ENCODE peak calls at places on chromosomes 16 and 17, in nine cellular contexts. J is IMR-90, Z is Panc1, P is fibroblast of lung, U is WERI-Rb-1, Q is progenitor cell of endocrine pancreas, X is fibroblast of the aortic adventitia, G is Peyer's patch, M is AG09319. O is an unnamed sample.

GRCh38 chr17:17041018-17041521 is 1.2 kb upstream of the MPRIP start:
- DNase-seq in J (peak), Z (no peak), P (no peak), U (peak), Q (no peak), X (peak), G (peak), M (no peak), O (peak)

GRCh38 chr16:72590179-72590937 is 418.4 kb upstream of the PMFBP1 start:
- DNase-seq in J (peak), Z (no peak), P (no peak), U (no peak), Q (no peak), X (no peak), G (no peak), M (no peak), O (no peak)

GRCh38 chr16:87956771-87957279 is 5.6 kb downstream of the BANP start:
- DNase-seq in J (peak), Z (no peak), P (peak), U (peak), Q (no peak), X (peak), G (no peak), M (no peak), O (no peak)

GRCh38 chr16:55571191-55571897 is 4.9 kb downstream of the CAPNS2 start:
- DNase-seq in J (no peak), Z (no peak), P (no peak), U (no peak), Q (no peak), X (no peak), G (no peak), M (no peak), O (no peak)

GRCh38 chr17:59618894-59619312 is 792 bp upstream of the CLTC start:
- DNase-seq in J (peak), Z (no peak), P (no peak), U (peak), Q (no peak), X (no peak), G (no peak), M (peak), O (peak)

GRCh38 chr17:21132428-21132827 is 5.7 kb downstream of the DHRS7B start:
- DNase-seq in J (no peak), Z (no peak), P (no peak), U (no peak), Q (no peak), X (no peak), G (no peak), M (no peak), O (no peak)

GRCh38 chr17:78839173-78839761 is 1.3 kb downstream of the USP36 start:
- DNase-seq in J (peak), Z (no peak), P (no peak), U (no peak), Q (no peak), X (no peak), G (no peak), M (no peak), O (no peak)

GRCh38 chr17:21361020-21361809 is 14.9 kb upstream of the KCNJ12 start:
- DNase-seq in J (no peak), Z (no peak), P (no peak), U (no peak), Q (no peak), X (no peak), G (no peak), M (no peak), O (no peak)

GRCh38 chr16:35573407-35573806 is 2114.0 kb downstream of the TP53TG3F start:
- DNase-seq in J (no peak), Z (no peak), P (no peak), U (no peak), Q (no peak), X (no peak), G (no peak), M (no peak), O (no peak)

GRCh38 chr17:45813051-45813731 is 29.1 kb downstream of the CRHR1 start:
- DNase-seq in J (no peak), Z (no peak), P (no peak), U (peak), Q (peak), X (no peak), G (no peak), M (no peak), O (no peak)

GRCh38 chr17:75075597-75076253 is 12.0 kb upstream of the SLC16A5 start:
- DNase-seq in J (no peak), Z (no peak), P (no peak), U (no peak), Q (no peak), X (no peak), G (no peak), M (no peak), O (no peak)

GRCh38 chr17:81552244-81553017 is at the start of gene FAAP100:
- DNase-seq in J (peak), Z (no peak), P (peak), U (peak), Q (peak), X (peak), G (peak), M (no peak), O (no peak)

GRCh38 chr17:29210879-29211278 is 30.7 kb upstream of the MYO18A start:
- DNase-seq in J (peak), Z (no peak), P (no peak), U (no peak), Q (no peak), X (no peak), G (no peak), M (no peak), O (no peak)

GRCh38 chr16:590165-590874 is 454 bp downstream of the RAB40C start:
- DNase-seq in J (peak), Z (no peak), P (peak), U (peak), Q (no peak), X (peak), G (no peak), M (no peak), O (no peak)

GRCh38 chr17:55265434-55266021 is 768 bp downstream of the HLF start:
- DNase-seq in J (no peak), Z (no peak), P (no peak), U (no peak), Q (no peak), X (no peak), G (peak), M (no peak), O (no peak)

GRCh38 chr17:29664743-29665479 is 42.2 kb upstream of the CORO6 start:
- DNase-seq in J (peak), Z (peak), P (peak), U (no peak), Q (no peak), X (peak), G (no peak), M (no peak), O (no peak)

GRCh38 chr17:35896011-35896587 is 15.9 kb upstream of the CCL5 start:
- DNase-seq in J (no peak), Z (no peak), P (no peak), U (no peak), Q (no peak), X (no peak), G (no peak), M (no peak), O (no peak)

GRCh38 chr16:4378202-4378666 is 6.6 kb downstream of the VASN start:
- DNase-seq in J (no peak), Z (no peak), P (no peak), U (no peak), Q (no peak), X (peak), G (no peak), M (no peak), O (no peak)

GRCh38 chr16:83842755-83843507 is 35.2 kb downstream of the HSBP1 start:
- DNase-seq in J (no peak), Z (no peak), P (no peak), U (no peak), Q (no peak), X (no peak), G (no peak), M (no peak), O (no peak)

GRCh38 chr17:80980397-80981061 is 11.1 kb upstream of the CHMP6 start:
- DNase-seq in J (peak), Z (no peak), P (peak), U (no peak), Q (no peak), X (peak), G (no peak), M (no peak), O (no peak)

GRCh38 chr16:11550651-11551498 is 35.8 kb downstream of the LITAF start:
- DNase-seq in J (no peak), Z (no peak), P (peak), U (no peak), Q (no peak), X (no peak), G (no peak), M (no peak), O (no peak)

DNA sequence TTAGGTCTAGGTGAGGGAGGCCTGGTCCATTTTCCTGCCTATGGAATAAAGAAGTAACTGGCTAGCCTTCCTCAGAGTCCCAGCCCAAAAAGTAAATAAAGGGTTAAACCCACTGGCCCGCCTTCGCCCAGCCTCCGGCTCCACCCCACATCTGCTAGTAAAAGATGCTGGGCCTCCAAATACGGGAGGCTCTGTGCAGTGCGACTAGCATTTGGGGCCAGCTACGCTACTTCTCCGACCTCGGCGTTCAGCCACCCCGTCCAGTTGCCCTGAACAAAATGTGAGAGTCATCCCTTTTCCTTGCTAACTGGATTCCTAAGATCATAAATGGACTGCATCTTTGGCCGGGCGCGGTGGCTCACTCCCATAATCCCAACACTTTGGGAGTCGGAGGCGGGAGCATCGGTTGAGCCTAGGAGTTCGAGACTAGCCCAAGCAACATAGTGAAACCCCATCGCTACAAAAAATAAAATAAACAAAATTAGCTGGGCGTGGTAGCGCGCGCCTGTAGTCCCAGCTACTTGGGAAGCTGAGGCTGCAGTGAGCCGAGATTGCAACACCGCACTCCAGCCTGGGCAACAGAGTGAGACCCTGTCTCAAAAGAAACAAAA is 880 bp upstream of the MPP2 start:
- DNase-seq in J (peak), Z (no peak), P (peak), U (peak), Q (no peak), X (peak), G (no peak), M (no peak), O (no peak)
- TF ChIP-seq CTCF in J (no peak), Z (no peak), P (no peak), U (no peak), Q (no peak), X (no peak), G (no peak), M (no peak), O (no peak)

GRCh38 chr17:73160980-73161630 is 3.7 kb upstream of the SSTR2 start:
- DNase-seq in J (no peak), Z (no peak), P (no peak), U (no peak), Q (no peak), X (no peak), G (no peak), M (no peak), O (no peak)

GRCh38 chr17:73155410-73156165 is 9.2 kb upstream of the SSTR2 start:
- DNase-seq in J (no peak), Z (no peak), P (no peak), U (peak), Q (no peak), X (no peak), G (no peak), M (no peak), O (no peak)

GRCh38 chr17:73156166-73156840 is 8.5 kb upstream of the SSTR2 start:
- DNase-seq in J (peak), Z (peak), P (peak), U (peak), Q (peak), X (peak), G (peak), M (peak), O (peak)

GRCh38 chr17:73156887-73157870 is 7.6 kb upstream of the SSTR2 start:
- DNase-seq in J (no peak), Z (no peak), P (no peak), U (peak), Q (no peak), X (no peak), G (no peak), M (no peak), O (no peak)

GRCh38 chr17:73158133-73158532 is 6.7 kb upstream of the SSTR2 start:
- DNase-seq in J (no peak), Z (no peak), P (no peak), U (no peak), Q (no peak), X (no peak), G (no peak), M (no peak), O (no peak)
- TF ChIP-seq CTCF in J (no peak), Z (no peak), P (no peak), U (no peak), Q (no peak), X (no peak), G (no peak), M (no peak), O (no peak)

GRCh38 chr17:44197980-44198720 is 1.5 kb downstream of the ATXN7L3 start:
- DNase-seq in J (peak), Z (no peak), P (peak), U (no peak), Q (no peak), X (peak), G (no peak), M (no peak), O (no peak)
- TF ChIP-seq CTCF in J (peak), Z (no peak), P (peak), U (peak), Q (no peak), X (no peak), G (no peak), M (peak), O (peak)

DNA sequence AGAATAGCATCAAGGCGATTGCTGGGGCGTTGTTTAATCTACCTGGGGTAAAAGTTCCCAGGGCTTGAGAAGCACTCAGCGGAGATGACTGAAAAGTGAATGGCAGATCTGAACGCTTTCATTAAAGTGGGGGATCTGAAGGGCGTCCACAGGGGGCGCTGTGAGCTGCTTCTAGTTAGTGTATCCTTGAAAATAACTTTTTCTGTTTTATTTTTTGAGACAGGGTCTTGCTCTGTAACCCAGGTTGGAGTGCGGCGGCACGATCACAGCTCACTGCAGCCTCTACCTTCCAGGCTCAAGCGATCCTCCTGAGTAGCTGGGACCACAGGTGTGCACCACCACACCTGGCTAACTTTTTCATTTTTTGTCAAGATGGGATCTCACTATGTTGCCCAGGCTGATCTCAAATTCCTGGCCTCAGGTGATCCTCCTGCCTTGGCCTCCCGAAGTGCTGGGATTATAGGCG is 360.4 kb downstream of the SEC14L1 start:
- DNase-seq in J (no peak), Z (no peak), P (peak), U (peak), Q (no peak), X (peak), G (no peak), M (no peak), O (no peak)
- TF ChIP-seq CTCF in J (peak), Z (peak), P (peak), U (peak), Q (peak), X (peak), G (no peak), M (peak), O (peak)

GRCh38 chr16:27303256-27304100 is 10.3 kb upstream of the IL4R start:
- DNase-seq in J (no peak), Z (no peak), P (no peak), U (no peak), Q (no peak), X (no peak), G (no peak), M (no peak), O (no peak)

GRCh38 chr16:27301236-27301861 is 12.4 kb upstream of the IL4R start:
- DNase-seq in J (no peak), Z (no peak), P (no peak), U (no peak), Q (no peak), X (no peak), G (no peak), M (no peak), O (no peak)

GRCh38 chr16:27302126-27302525 is 11.6 kb upstream of the IL4R start:
- DNase-seq in J (no peak), Z (no peak), P (no peak), U (no peak), Q (no peak), X (no peak), G (no peak), M (no peak), O (no peak)

GRCh38 chr16:27293343-27293742 is 20.4 kb upstream of the IL4R start:
- DNase-seq in J (no peak), Z (no peak), P (no peak), U (no peak), Q (no peak), X (no peak), G (no peak), M (no peak), O (no peak)

GRCh38 chr16:27298132-27298531 is 15.6 kb upstream of the IL4R start:
- DNase-seq in J (no peak), Z (no peak), P (no peak), U (no peak), Q (no peak), X (no peak), G (no peak), M (no peak), O (no peak)
- TF ChIP-seq CTCF in J (no peak), Z (no peak), P (no peak), U (no peak), Q (no peak), X (no peak), G (no peak), M (no peak), O (no peak)

GRCh38 chr17:66784621-66785364 is 50.1 kb upstream of the CACNG5 start:
- DNase-seq in J (no peak), Z (no peak), P (no peak), U (no peak), Q (no peak), X (no peak), G (no peak), M (no peak), O (no peak)
- TF ChIP-seq CTCF in J (no peak), Z (no peak), P (no peak), U (no peak), Q (no peak), X (no peak), G (no peak), M (no peak), O (no peak)

GRCh38 chr17:47725446-47726109 is 7.5 kb upstream of the TBX21 start:
- DNase-seq in J (no peak), Z (no peak), P (no peak), U (no peak), Q (no peak), X (no peak), G (no peak), M (no peak), O (no peak)
- TF ChIP-seq CTCF in J (no peak), Z (no peak), P (no peak), U (peak), Q (no peak), X (no peak), G (no peak), M (no peak), O (no peak)

GRCh38 chr16:85057948-85058347 is 30.4 kb downstream of the KIAA0513 start:
- DNase-seq in J (no peak), Z (no peak), P (no peak), U (no peak), Q (no peak), X (no peak), G (no peak), M (no peak), O (no peak)

GRCh38 chr16:85057212-85057889 is 29.8 kb downstream of the KIAA0513 start:
- DNase-seq in J (no peak), Z (no peak), P (no peak), U (peak), Q (no peak), X (no peak), G (no peak), M (no peak), O (no peak)

GRCh38 chr16:85054948-85055502 is 27.4 kb downstream of the KIAA0513 start:
- DNase-seq in J (no peak), Z (no peak), P (no peak), U (no peak), Q (no peak), X (no peak), G (no peak), M (peak), O (no peak)

GRCh38 chr16:85056211-85056748 is 28.7 kb downstream of the KIAA0513 start:
- DNase-seq in J (peak), Z (no peak), P (peak), U (peak), Q (no peak), X (peak), G (no peak), M (no peak), O (no peak)

GRCh38 chr16:85055503-85056210 is 28.1 kb downstream of the KIAA0513 start:
- DNase-seq in J (peak), Z (no peak), P (peak), U (no peak), Q (no peak), X (peak), G (no peak), M (no peak), O (no peak)
- TF ChIP-seq CTCF in J (no peak), Z (no peak), P (no peak), U (no peak), Q (no peak), X (no peak), G (no peak), M (no peak), O (no peak)

DNA sequence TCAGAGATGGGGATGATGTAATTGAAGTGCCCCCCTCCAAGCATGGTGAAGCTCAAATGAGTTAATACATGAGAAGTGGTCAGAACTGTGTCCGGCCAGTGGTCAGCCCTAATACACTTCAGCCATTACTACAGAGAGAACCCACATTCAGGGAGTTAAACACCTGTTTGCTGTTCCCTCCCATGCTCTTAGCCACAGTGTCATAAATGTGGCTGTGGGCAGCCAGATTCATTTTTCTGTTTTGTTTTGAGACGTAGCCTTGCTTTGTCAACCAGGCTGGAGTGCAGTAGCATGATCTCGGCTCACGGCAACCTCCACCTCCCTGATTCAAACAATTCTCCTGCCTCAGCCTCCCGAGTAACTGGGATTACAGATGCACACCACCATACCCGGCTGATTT is 139.9 kb downstream of the DNAH9 start:
- DNase-seq in J (no peak), Z (no peak), P (no peak), U (no peak), Q (no peak), X (no peak), G (no peak), M (no peak), O (no peak)
- TF ChIP-seq CTCF in J (no peak), Z (no peak), P (no peak), U (no peak), Q (no peak), X (no peak), G (no peak), M (no peak), O (no peak)

DNA sequence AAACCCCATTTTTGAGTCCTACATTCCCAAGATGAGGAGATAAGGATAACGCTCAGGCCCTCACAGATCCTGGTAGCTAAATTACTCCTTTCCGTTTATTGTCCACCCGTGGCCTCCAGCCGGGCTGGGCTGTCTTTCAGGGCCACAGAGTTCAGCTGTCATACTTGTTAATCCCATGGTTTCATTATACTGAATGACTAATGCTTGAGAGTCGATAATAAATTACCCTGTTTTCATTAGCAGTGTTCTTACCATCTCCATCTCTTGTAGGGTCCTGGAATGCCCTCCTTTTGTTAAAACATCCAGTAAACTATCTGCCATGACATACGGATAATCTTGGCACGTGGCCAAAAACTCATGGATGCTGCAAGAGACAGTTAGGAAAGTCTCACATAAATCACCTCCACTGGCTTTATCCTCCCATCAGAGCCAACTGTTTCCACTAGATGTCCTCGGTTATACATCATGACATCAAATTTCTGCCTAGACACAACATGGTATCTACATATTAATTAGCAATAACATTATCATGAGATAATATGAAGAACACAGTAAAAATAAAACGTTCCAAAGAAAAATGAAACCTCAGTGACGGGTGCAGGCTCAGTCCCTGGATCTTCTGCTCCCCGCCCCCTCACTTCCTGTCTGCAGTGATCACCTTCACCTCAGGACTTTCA is 45.3 kb downstream of the BRD7 start:
- DNase-seq in J (peak), Z (peak), P (peak), U (peak), Q (no peak), X (peak), G (no peak), M (no peak), O (no peak)
- TF ChIP-seq CTCF in J (peak), Z (peak), P (no peak), U (peak), Q (peak), X (peak), G (no peak), M (peak), O (peak)

O was measured in epithelial cell of proximal tubule.